ENCODE peak calls at places on chromosomes 13 and 19, in four cellular contexts. C, U, Z and J are unnamed samples.

GRCh38 chr13:41813426-41813825 is 147.5 kb downstream of the VWA8 start:
- DNase-seq in C (no peak), U (no peak), Z (no peak), J (no peak)

GRCh38 chr19:28898279-28898678 is 314.7 kb downstream of the UQCRFS1 start:
- DNase-seq in C (no peak), U (no peak), Z (no peak), J (no peak)

GRCh38 chr13:66994097-66994496 is 236.0 kb downstream of the PCDH9 start:
- DNase-seq in C (no peak), U (no peak), Z (peak; percentile 76), J (no peak)

GRCh38 chr19:42553292-42554045 is 25.2 kb upstream of the CEACAM1 start:
- DNase-seq in C (no peak), U (no peak), Z (peak; percentile 51), J (no peak)

GRCh38 chr19:2503521-2504109 is 27.7 kb downstream of the GADD45B start:
- DNase-seq in C (peak; percentile 65), U (peak; percentile 67), Z (no peak), J (no peak)

GRCh38 chr13:50991624-50992610 is 82.3 kb downstream of the RNASEH2B start:
- DNase-seq in C (no peak), U (no peak), Z (no peak), J (no peak)

GRCh38 chr19:38233740-38234251 is 9.8 kb upstream of the DPF1 start:
- DNase-seq in C (peak; percentile 72), U (peak; percentile 54), Z (peak; percentile 76), J (no peak)

GRCh38 chr19:40803170-40803856 is 4.3 kb downstream of the EGLN2 start:
- DNase-seq in C (no peak), U (no peak), Z (no peak), J (no peak)

GRCh38 chr19:31111741-31112140 is 237.5 kb downstream of the TSHZ3 start:
- DNase-seq in C (no peak), U (no peak), Z (no peak), J (no peak)

GRCh38 chr19:46821512-46822359 is 28.9 kb downstream of the AP2S1 start:
- DNase-seq in C (peak; percentile 45), U (peak; percentile 36), Z (no peak), J (no peak)

GRCh38 chr19:34145741-34146202 is 26.5 kb upstream of the LSM14A start:
- DNase-seq in C (peak; percentile 36), U (no peak), Z (no peak), J (peak; percentile 16)

GRCh38 chr19:18742838-18743237 is 48.3 kb downstream of the COMP start:
- DNase-seq in C (no peak), U (no peak), Z (no peak), J (no peak)

GRCh38 chr19:54430306-54431254 is 15.3 kb downstream of the TTYH1 start:
- DNase-seq in C (peak; percentile 39), U (no peak), Z (no peak), J (peak; percentile 10)

GRCh38 chr19:677601-678380 is 1.6 kb downstream of the FSTL3 start:
- DNase-seq in C (no peak), U (no peak), Z (no peak), J (no peak)

GRCh38 chr19:35122687-35123551 is 7.3 kb downstream of the FXYD3 start:
- DNase-seq in C (no peak), U (no peak), Z (no peak), J (no peak)